ENCODE peak calls at places on chromosomes 3 and 15, in five cellular contexts. Y, R, X, H and L are unnamed samples.

GRCh38 chr3:56282341-56282740 is 185.9 kb downstream of the ERC2 start:
- DNase-seq in Y (no peak), R (no peak), X (no peak), H (no peak), L (no peak)

GRCh38 chr15:90213123-90213817 is 12.1 kb downstream of the SEMA4B start:
- DNase-seq in Y (no peak), R (peak; percentile 61), X (no peak), H (no peak), L (no peak)

GRCh38 chr3:187737401-187738088 is 7.7 kb downstream of the BCL6 start:
- DNase-seq in Y (no peak), R (peak; percentile 49), X (peak; percentile 70), H (peak; percentile 64), L (no peak)

GRCh38 chr15:100628746-100629145 is 26.4 kb downstream of the ASB7 start:
- DNase-seq in Y (no peak), R (no peak), X (no peak), H (peak; percentile 30), L (peak; percentile 82)

GRCh38 chr3:64815195-64815627 is 127.4 kb upstream of the ADAMTS9 start:
- DNase-seq in Y (no peak), R (peak; percentile 67), X (no peak), H (peak; percentile 34), L (peak; percentile 0)

GRCh38 chr15:75650908-75651809 is 3.4 kb downstream of the SNX33 start:
- DNase-seq in Y (no peak), R (no peak), X (no peak), H (no peak), L (no peak)

GRCh38 chr3:183502237-183502636 is 53.3 kb downstream of the KLHL6 start:
- DNase-seq in Y (no peak), R (no peak), X (no peak), H (no peak), L (no peak)

GRCh38 chr3:107235193-107235922 is 141.9 kb upstream of the CCDC54 start:
- DNase-seq in Y (no peak), R (no peak), X (no peak), H (no peak), L (no peak)

GRCh38 chr15:60299452-60300047 is 98.2 kb downstream of the ANXA2 start:
- DNase-seq in Y (no peak), R (no peak), X (no peak), H (peak; percentile 23), L (no peak)

GRCh38 chr15:89171136-89172072 is 50.0 kb downstream of the RLBP1 start:
- DNase-seq in Y (no peak), R (peak; percentile 74), X (peak; percentile 30), H (peak; percentile 42), L (no peak)

GRCh38 chr3:10824468-10824867 is 8.4 kb downstream of the SLC6A11 start:
- DNase-seq in Y (no peak), R (no peak), X (no peak), H (no peak), L (no peak)

GRCh38 chr3:149023951-149024350 is 32.6 kb downstream of the GYG1 start:
- DNase-seq in Y (no peak), R (no peak), X (no peak), H (no peak), L (no peak)

GRCh38 chr3:166743463-166744134 is 636.5 kb downstream of the ZBBX start:
- DNase-seq in Y (no peak), R (peak; percentile 8), X (no peak), H (no peak), L (no peak)

GRCh38 chr3:126971891-126972351 is 11.0 kb upstream of the PLXNA1 start:
- DNase-seq in Y (no peak), R (no peak), X (no peak), H (peak; percentile 61), L (no peak)

GRCh38 chr3:141305436-141305835 is 62.9 kb upstream of the ZBTB38 start:
- DNase-seq in Y (no peak), R (no peak), X (no peak), H (no peak), L (peak; percentile 21)

GRCh38 chr15:74170083-74170844 is 3.2 kb upstream of the ISLR start:
- DNase-seq in Y (no peak), R (no peak), X (no peak), H (no peak), L (no peak)

GRCh38 chr3:123084738-123085237 is 18.0 kb downstream of the PDIA5 start:
- DNase-seq in Y (no peak), R (no peak), X (no peak), H (no peak), L (no peak)

GRCh38 chr15:53835309-53835708 is 75.8 kb upstream of the WDR72 start:
- DNase-seq in Y (no peak), R (no peak), X (no peak), H (no peak), L (no peak)

GRCh38 chr3:115388166-115388565 is 235.1 kb upstream of the GAP43 start:
- DNase-seq in Y (no peak), R (no peak), X (no peak), H (peak; percentile 60), L (peak; percentile 3)

GRCh38 chr3:196144383-196145105 is 62.7 kb upstream of the TFRC start:
- DNase-seq in Y (no peak), R (no peak), X (no peak), H (peak; percentile 78), L (peak; percentile 39)

GRCh38 chr3:48157950-48158376 is 30.3 kb downstream of the CDC25A start:
- DNase-seq in Y (no peak), R (peak; percentile 78), X (peak; percentile 27), H (peak; percentile 28), L (peak; percentile 3)

GRCh38 chr3:171157286-171157685 is 130.8 kb upstream of the SLC2A2 start:
- DNase-seq in Y (no peak), R (no peak), X (no peak), H (no peak), L (no peak)

GRCh38 chr3:140233702-140234101 is 298.7 kb downstream of the CLSTN2 start:
- DNase-seq in Y (no peak), R (no peak), X (no peak), H (no peak), L (no peak)

GRCh38 chr3:165742351-165742750 is 94.9 kb downstream of the BCHE start:
- DNase-seq in Y (no peak), R (no peak), X (no peak), H (no peak), L (no peak)

GRCh38 chr3:117600666-117601065 is 891.1 kb downstream of the TUSC7 start:
- DNase-seq in Y (no peak), R (no peak), X (no peak), H (peak; percentile 55), L (no peak)

GRCh38 chr3:123749716-123750115 is 134.4 kb downstream of the MYLK start:
- DNase-seq in Y (no peak), R (no peak), X (no peak), H (peak; percentile 93), L (peak; percentile 96)

GRCh38 chr3:15271785-15272381 is 60.5 kb downstream of the SH3BP5 start:
- DNase-seq in Y (peak; percentile 50), R (no peak), X (peak; percentile 49), H (no peak), L (no peak)

GRCh38 chr3:126108689-126109075 is 24.8 kb upstream of the SLC41A3 start:
- DNase-seq in Y (no peak), R (no peak), X (no peak), H (no peak), L (no peak)

GRCh38 chr3:170421147-170421641 is 2.5 kb downstream of the CLDN11 start:
- DNase-seq in Y (no peak), R (peak; percentile 22), X (no peak), H (peak; percentile 30), L (no peak)

GRCh38 chr3:151008699-151009098 is 36.2 kb upstream of the CLRN1 start:
- DNase-seq in Y (no peak), R (peak; percentile 15), X (no peak), H (peak; percentile 40), L (no peak)

GRCh38 chr3:12549971-12550760 is 4.9 kb upstream of the MKRN2OS start:
- DNase-seq in Y (no peak), R (no peak), X (no peak), H (no peak), L (no peak)

GRCh38 chr3:157493627-157494550 is 9.3 kb downstream of the VEPH1 start:
- DNase-seq in Y (no peak), R (peak; percentile 44), X (no peak), H (peak; percentile 45), L (peak; percentile 50)